ENCODE peak calls at places on chromosome 11, in five cellular contexts. F is GM10248; U is type B pancreatic cell; E is Calu3; C is CD8-positive, alpha-beta T cell. Q is an unnamed sample.
A peak's percentile ranks its signal among the peaks of the same experiment; 100 is the strongest.

GRCh38 chr11:72040497-72041363 is 39.6 kb downstream of the NUMA1 start:
- DNase-seq in F (peak; percentile 65), U (peak; percentile 91), E (peak; percentile 86), C (peak; percentile 72), Q (peak; percentile 92)

GRCh38 chr11:123020968-123021367 is 39.3 kb upstream of the BSX start:
- DNase-seq in F (peak; percentile 77), U (no peak), E (peak; percentile 31), C (peak; percentile 5), Q (peak; percentile 63)

GRCh38 chr11:116707746-116708145 is 65.0 kb downstream of the BUD13 start:
- DNase-seq in F (no peak), U (no peak), E (no peak), C (no peak), Q (peak; percentile 63)

GRCh38 chr11:21909145-21909544 is 283.7 kb upstream of the ANO5 start:
- DNase-seq in F (no peak), U (no peak), E (no peak), C (no peak), Q (peak; percentile 1)

GRCh38 chr11:30758012-30758411 is 171.9 kb upstream of the MPPED2 start:
- DNase-seq in F (no peak), U (no peak), E (no peak), C (no peak), Q (no peak)

GRCh38 chr11:47858169-47858543 is 10.0 kb upstream of the NUP160 start:
- DNase-seq in F (no peak), U (no peak), E (no peak), C (no peak), Q (peak; percentile 32)

GRCh38 chr11:56624661-56625110 is 10.0 kb upstream of the OR5M1 start:
- DNase-seq in F (no peak), U (no peak), E (peak; percentile 51), C (no peak), Q (peak; percentile 78)

GRCh38 chr11:96426356-96427103 is 36.7 kb downstream of the JRKL start:
- DNase-seq in F (peak; percentile 42), U (no peak), E (no peak), C (no peak), Q (peak; percentile 52)

GRCh38 chr11:1150769-1151365 is 6.9 kb upstream of the MUC5AC start:
- DNase-seq in F (peak; percentile 13), U (peak; percentile 64), E (peak; percentile 63), C (no peak), Q (no peak)

GRCh38 chr11:38543311-38543710 is 1945.3 kb upstream of the RAG2 start:
- DNase-seq in F (no peak), U (no peak), E (no peak), C (no peak), Q (peak; percentile 13)

GRCh38 chr11:118883368-118884071 is at the start of gene CXCR5:
- DNase-seq in F (peak; percentile 82), U (no peak), E (no peak), C (no peak), Q (no peak)

GRCh38 chr11:49208006-49208721 is at the start of gene FOLH1:
- DNase-seq in F (peak; percentile 8), U (no peak), E (peak; percentile 12), C (no peak), Q (peak; percentile 13)

GRCh38 chr11:19441752-19442553 is 201.2 kb upstream of the E2F8 start:
- DNase-seq in F (peak; percentile 80), U (no peak), E (peak; percentile 84), C (no peak), Q (peak; percentile 97)

GRCh38 chr11:117200813-117201515 is 1.8 kb downstream of the TAGLN start:
- DNase-seq in F (no peak), U (no peak), E (no peak), C (no peak), Q (no peak)

GRCh38 chr11:8917157-8917820 is 6.3 kb downstream of the AKIP1 start:
- DNase-seq in F (no peak), U (no peak), E (no peak), C (no peak), Q (peak; percentile 51)

GRCh38 chr11:2377511-2378443 is 667 bp downstream of the CD81 start:
- DNase-seq in F (peak; percentile 81), U (no peak), E (peak; percentile 50), C (peak; percentile 31), Q (peak; percentile 62)

GRCh38 chr11:63132985-63133775 is 10.8 kb downstream of the SLC22A24 start:
- DNase-seq in F (no peak), U (no peak), E (no peak), C (no peak), Q (no peak)

GRCh38 chr11:76617553-76618265 is 52.8 kb downstream of the LRRC32 start:
- DNase-seq in F (no peak), U (no peak), E (no peak), C (no peak), Q (no peak)

GRCh38 chr11:133797542-133797941 is 47.8 kb downstream of the SPATA19 start:
- DNase-seq in F (no peak), U (no peak), E (no peak), C (no peak), Q (no peak)
- TF ChIP-seq CTCF in F (no peak), U (no peak), E (no peak), C (no peak), Q (no peak)

DNA sequence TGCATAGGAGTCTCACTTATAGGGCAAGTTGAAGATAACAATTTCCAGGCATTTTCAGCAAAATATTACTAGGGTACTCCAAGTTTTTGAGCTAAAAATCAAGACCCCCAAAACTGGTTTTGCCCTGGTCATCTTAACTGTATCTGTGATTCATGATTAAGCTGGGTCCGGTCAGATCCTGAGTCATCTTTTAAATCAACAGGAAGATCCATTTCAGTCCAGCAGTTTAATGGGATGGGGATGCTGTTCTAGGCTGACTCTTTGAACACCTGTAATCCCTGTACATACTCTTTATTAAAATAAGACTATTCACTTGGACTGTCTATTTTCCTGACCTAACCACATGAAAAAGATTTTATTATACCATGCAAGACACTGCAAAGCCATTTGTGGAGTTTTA is 115.9 kb upstream of the NARS2 start:
- DNase-seq in F (no peak), U (no peak), E (no peak), C (no peak), Q (peak; percentile 27)
- TF ChIP-seq CTCF in F (no peak), U (no peak), E (no peak), C (no peak), Q (no peak)

DNA sequence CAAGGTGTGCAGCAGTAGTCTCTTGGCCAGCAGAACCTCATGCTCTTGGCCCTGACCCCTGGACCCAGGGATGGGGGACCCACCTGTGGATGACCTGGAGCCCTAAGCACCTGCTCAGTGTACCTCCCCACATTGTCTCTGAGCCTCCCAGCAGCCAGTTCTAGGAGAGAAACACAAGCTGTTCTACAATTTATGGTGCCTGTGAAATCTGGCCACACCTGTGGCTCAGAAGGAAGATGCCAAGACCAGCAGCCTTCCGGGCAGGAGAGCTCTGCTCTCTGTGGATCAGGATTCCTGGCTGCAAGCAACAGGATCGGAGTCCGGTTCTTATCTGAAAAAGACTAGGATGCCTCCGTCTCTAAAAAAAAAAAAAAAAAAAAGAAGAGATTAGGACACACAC is 103.6 kb upstream of the ANO1 start:
- DNase-seq in F (no peak), U (no peak), E (no peak), C (no peak), Q (no peak)
- TF ChIP-seq CTCF in F (no peak), U (no peak), E (no peak), C (no peak), Q (no peak)

DNA sequence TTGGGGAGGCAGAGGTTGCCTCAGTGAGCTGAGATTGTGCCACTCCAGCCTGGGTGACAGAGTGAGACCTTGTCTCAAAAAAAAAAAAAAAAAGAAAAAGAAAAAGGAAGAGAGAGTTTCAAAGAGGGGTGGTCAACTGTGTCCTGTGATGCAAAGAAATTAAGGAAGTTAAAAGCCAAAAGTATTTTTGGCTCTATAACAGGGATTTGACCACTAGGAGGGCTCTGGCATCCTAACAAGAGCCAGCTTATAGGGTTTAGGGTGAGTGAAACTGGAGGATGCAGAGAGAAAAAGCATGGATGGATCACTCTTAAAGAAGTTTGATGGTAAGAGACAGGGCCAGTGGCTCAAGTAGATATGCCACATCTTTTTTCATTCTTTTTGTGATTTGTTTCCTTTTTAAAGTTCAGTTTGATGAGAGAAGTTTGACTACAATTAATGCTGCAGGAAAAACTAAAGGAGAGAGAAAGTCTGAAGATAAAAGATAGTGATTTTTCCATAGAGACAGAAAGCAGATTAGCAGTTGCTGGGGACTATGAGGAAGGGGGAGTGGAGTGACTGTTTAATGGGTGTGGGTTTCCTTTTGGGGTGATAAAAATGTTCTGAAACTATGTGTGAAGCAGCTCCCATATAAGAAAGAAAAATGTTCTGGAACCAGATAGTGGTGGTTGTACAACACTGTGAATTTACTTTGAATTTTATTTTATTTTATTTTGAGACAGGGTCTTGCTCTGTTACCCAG is 11.1 kb upstream of the MICAL2 start:
- DNase-seq in F (no peak), U (no peak), E (no peak), C (no peak), Q (no peak)
- TF ChIP-seq CTCF in F (no peak), U (peak; percentile 29), E (no peak), C (no peak), Q (no peak)

GRCh38 chr11:67356867-67357561 is 3.7 kb upstream of the POLD4 start:
- DNase-seq in F (peak; percentile 81), U (no peak), E (peak; percentile 78), C (peak; percentile 54), Q (peak; percentile 76)
- TF ChIP-seq CTCF in F (peak; percentile 91), U (peak; percentile 95), E (peak; percentile 93), C (peak; percentile 90), Q (peak; percentile 98)

Q was measured in epithelial cell of esophagus.